ENCODE peak calls at places on chromosome 7, in five cellular contexts. J is OCI-LY7, F is SJSA1, K is spleen, X is psoas muscle. O is an unnamed sample.

GRCh38 chr7:16046045-16046444 is 359.6 kb upstream of the MEOX2 start:
- DNase-seq in J (no peak), F (no peak), K (no peak), X (no peak), O (no peak)

GRCh38 chr7:94380264-94380663 is 14.4 kb upstream of the COL1A2 start:
- DNase-seq in J (no peak), F (no peak), K (no peak), X (no peak), O (no peak)

GRCh38 chr7:117869374-117869773 is 3.9 kb downstream of the CTTNBP2 start:
- DNase-seq in J (no peak), F (no peak), K (no peak), X (no peak), O (no peak)

GRCh38 chr7:140635821-140636220 is 4.8 kb downstream of the DENND2A start:
- DNase-seq in J (no peak), F (no peak), K (no peak), X (no peak), O (no peak)

GRCh38 chr7:80678703-80679102 is 40.3 kb downstream of the CD36 start:
- DNase-seq in J (no peak), F (no peak), K (no peak), X (no peak), O (no peak)

GRCh38 chr7:57404967-57405421 is 45.0 kb upstream of the ZNF716 start:
- DNase-seq in J (no peak), F (no peak), K (peak; percentile 64), X (no peak), O (no peak)

GRCh38 chr7:136585954-136586670 is 282.3 kb upstream of the CHRM2 start:
- DNase-seq in J (no peak), F (no peak), K (no peak), X (no peak), O (no peak)

GRCh38 chr7:138625084-138625848 is 75.9 kb downstream of the SVOPL start:
- DNase-seq in J (no peak), F (no peak), K (no peak), X (no peak), O (no peak)

GRCh38 chr7:16234493-16235151 is 186.7 kb downstream of the CRPPA start:
- DNase-seq in J (no peak), F (no peak), K (no peak), X (no peak), O (no peak)

GRCh38 chr7:36291387-36292316 is 98.0 kb upstream of the ANLN start:
- DNase-seq in J (peak; percentile 77), F (peak; percentile 92), K (peak; percentile 93), X (peak; percentile 91), O (peak; percentile 87)
- H3K4me3 ChIP-seq in J (peak overlapping the region; percentile 35), F (peak overlapping the region; percentile 21), K (no peak overlapping the region), X (peak overlapping the region; percentile 51), O (no peak overlapping the region)

GRCh38 chr7:78736548-78736947 is 716.9 kb downstream of the MAGI2 start:
- DNase-seq in J (no peak), F (no peak), K (no peak), X (no peak), O (no peak)
- H3K4me3 ChIP-seq in J (no peak overlapping the region), F (no peak overlapping the region), K (no peak overlapping the region), X (no peak overlapping the region), O (no peak overlapping the region)

GRCh38 chr7:1741751-1742554 is 71.9 kb downstream of the ELFN1 start:
- DNase-seq in J (no peak), F (no peak), K (peak; percentile 88), X (no peak), O (no peak)

GRCh38 chr7:1740214-1740613 is 70.1 kb downstream of the ELFN1 start:
- DNase-seq in J (no peak), F (no peak), K (no peak), X (no peak), O (no peak)

GRCh38 chr7:1739593-1739992 is 69.5 kb downstream of the ELFN1 start:
- DNase-seq in J (no peak), F (no peak), K (no peak), X (no peak), O (no peak)

GRCh38 chr7:1742555-1743303 is 72.7 kb downstream of the ELFN1 start:
- DNase-seq in J (no peak), F (no peak), K (peak; percentile 82), X (no peak), O (no peak)

GRCh38 chr7:1741246-1741645 is 71.2 kb downstream of the ELFN1 start:
- DNase-seq in J (no peak), F (no peak), K (no peak), X (no peak), O (no peak)
- H3K4me3 ChIP-seq in J (no peak overlapping the region), F (no peak overlapping the region), K (no peak overlapping the region), X (no peak overlapping the region), O (no peak overlapping the region)

DNA sequence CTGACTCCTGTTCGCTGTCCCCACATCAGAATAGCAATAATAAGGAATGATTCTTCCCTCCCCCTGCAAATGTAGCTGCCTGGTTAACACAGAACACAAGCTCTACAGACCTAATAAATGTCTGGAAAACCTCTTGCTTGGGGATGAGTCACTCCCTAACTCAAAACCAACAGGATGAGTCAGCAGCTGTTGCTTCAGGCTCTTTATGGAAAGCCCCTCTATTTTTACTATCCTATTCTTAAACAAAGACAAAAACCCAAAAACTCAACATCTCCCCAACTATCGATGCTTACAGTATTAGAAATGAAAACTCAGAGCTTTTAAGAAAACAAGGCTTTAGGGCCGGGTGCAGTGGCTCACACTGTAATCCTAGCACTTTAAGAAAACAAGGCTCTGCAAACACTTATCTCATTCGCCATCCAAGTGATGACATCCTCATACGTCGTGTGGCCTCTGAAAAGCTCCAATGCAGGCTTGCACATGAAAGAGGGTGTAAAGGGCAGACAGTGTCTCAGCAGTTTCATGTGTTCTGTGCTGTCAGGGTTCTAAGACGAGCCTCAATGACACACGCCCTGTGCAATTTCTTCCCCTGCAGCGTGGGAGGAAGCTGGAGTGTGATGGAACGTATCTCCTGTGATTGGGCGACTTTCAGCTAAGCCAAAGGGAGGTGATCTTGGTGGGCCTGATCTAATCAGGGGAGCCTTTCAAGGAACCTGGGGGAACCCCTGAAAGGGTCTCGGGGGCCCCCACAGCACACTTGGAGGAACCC is 70.1 kb downstream of the AMZ1 start:
- DNase-seq in J (no peak), F (peak; percentile 98), K (no peak), X (no peak), O (peak; percentile 26)
- H3K4me3 ChIP-seq in J (no peak overlapping the region), F (no peak overlapping the region), K (no peak overlapping the region), X (peak overlapping the region; percentile 26), O (no peak overlapping the region)

DNA sequence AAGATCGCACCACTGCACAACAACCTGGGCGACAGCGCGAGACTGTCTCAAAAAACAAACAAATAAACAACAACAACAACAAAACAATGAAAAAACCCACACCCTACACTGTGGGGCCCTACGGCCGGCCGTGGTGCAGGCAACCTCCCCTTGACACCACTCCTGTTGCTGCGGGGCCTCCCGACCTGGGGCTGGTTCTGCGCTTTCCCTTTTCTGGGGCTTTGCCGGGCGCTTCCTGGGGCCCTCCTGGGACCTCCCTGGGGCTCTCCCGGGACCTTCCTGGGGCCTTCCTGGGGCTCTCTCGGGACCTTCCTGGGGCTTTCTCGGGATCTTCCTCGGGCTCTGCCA is 46.6 kb downstream of the INSIG1 start:
- DNase-seq in J (no peak), F (no peak), K (peak; percentile 76), X (peak; percentile 40), O (no peak)
- H3K4me3 ChIP-seq in J (peak overlapping the region; percentile 69), F (no peak overlapping the region), K (no peak overlapping the region), X (no peak overlapping the region), O (peak overlapping the region; percentile 56)

O was measured in Karpas-422.